ENCODE peak calls at places on chromosomes 1 and 21, in nine cellular contexts. One of them, this sample, is unnamed.

GRCh38 chr1:207958376-207959139 is 47.6 kb upstream of the CD34 start:
- DNase-seq in fibroblast of pulmonary artery: no peak
- DNase-seq in amniotic stem cell: no peak
- DNase-seq in psoas muscle: no peak
- DNase-seq in NCI-H1092 treated with DMSO at 0.1 percent for 48 hours: no peak
- DNase-seq in left ventricle myocardium superior: no peak
- DNase-seq in IMR-90: no peak
- DNase-seq in GM12892: no peak
- DNase-seq in HEK293T: no peak
- DNase-seq in this sample: no peak

GRCh38 chr1:235644693-235645305 is 4.8 kb downstream of the GNG4 start:
- DNase-seq in GM12892: no peak
- DNase-seq in fibroblast of pulmonary artery: no peak
- DNase-seq in NCI-H1092 treated with DMSO at 0.1 percent for 48 hours: no peak
- DNase-seq in amniotic stem cell: no peak
- DNase-seq in psoas muscle: no peak
- DNase-seq in HEK293T: no peak
- DNase-seq in IMR-90: no peak
- DNase-seq in left ventricle myocardium superior: no peak
- DNase-seq in this sample: no peak

GRCh38 chr1:11579506-11579905 is 74.7 kb downstream of the FBXO2 start:
- DNase-seq in left ventricle myocardium superior: no peak
- DNase-seq in psoas muscle: no peak
- DNase-seq in NCI-H1092 treated with DMSO at 0.1 percent for 48 hours: no peak
- DNase-seq in HEK293T: no peak
- DNase-seq in fibroblast of pulmonary artery: no peak
- DNase-seq in IMR-90: no peak
- DNase-seq in amniotic stem cell: no peak
- DNase-seq in GM12892: no peak
- DNase-seq in this sample: no peak

GRCh38 chr1:156705321-156705917 is at the start of gene CRABP2:
- DNase-seq in amniotic stem cell: no peak
- DNase-seq in IMR-90: no peak
- DNase-seq in GM12892: no peak
- DNase-seq in NCI-H1092 treated with DMSO at 0.1 percent for 48 hours: peak; percentile 50
- DNase-seq in left ventricle myocardium superior: peak; percentile 45
- DNase-seq in psoas muscle: peak; percentile 30
- DNase-seq in HEK293T: peak; percentile 68
- DNase-seq in fibroblast of pulmonary artery: no peak
- DNase-seq in this sample: peak; percentile 81

GRCh38 chr1:160205974-160206369 is 788 bp downstream of the PEA15 start:
- DNase-seq in left ventricle myocardium superior: peak; percentile 56
- DNase-seq in NCI-H1092 treated with DMSO at 0.1 percent for 48 hours: no peak
- DNase-seq in fibroblast of pulmonary artery: peak; percentile 45
- DNase-seq in psoas muscle: peak; percentile 53
- DNase-seq in HEK293T: peak; percentile 57
- DNase-seq in IMR-90: peak; percentile 64
- DNase-seq in GM12892: peak; percentile 41
- DNase-seq in amniotic stem cell: peak; percentile 25
- DNase-seq in this sample: no peak

GRCh38 chr21:38631171-38631570 is 132.9 kb upstream of the ERG start:
- DNase-seq in NCI-H1092 treated with DMSO at 0.1 percent for 48 hours: no peak
- DNase-seq in IMR-90: no peak
- DNase-seq in amniotic stem cell: no peak
- DNase-seq in GM12892: no peak
- DNase-seq in left ventricle myocardium superior: no peak
- DNase-seq in fibroblast of pulmonary artery: peak; percentile 18
- DNase-seq in psoas muscle: no peak
- DNase-seq in HEK293T: no peak
- DNase-seq in this sample: no peak

GRCh38 chr1:166905136-166905535 is 29.1 kb upstream of the TADA1 start:
- DNase-seq in fibroblast of pulmonary artery: peak; percentile 3
- DNase-seq in GM12892: no peak
- DNase-seq in left ventricle myocardium superior: no peak
- DNase-seq in amniotic stem cell: no peak
- DNase-seq in HEK293T: no peak
- DNase-seq in IMR-90: no peak
- DNase-seq in NCI-H1092 treated with DMSO at 0.1 percent for 48 hours: no peak
- DNase-seq in psoas muscle: no peak
- DNase-seq in this sample: no peak

GRCh38 chr1:147837129-147837776 is 65.3 kb upstream of the GJA8 start:
- DNase-seq in IMR-90: no peak
- DNase-seq in NCI-H1092 treated with DMSO at 0.1 percent for 48 hours: no peak
- DNase-seq in HEK293T: no peak
- DNase-seq in GM12892: no peak
- DNase-seq in fibroblast of pulmonary artery: no peak
- DNase-seq in amniotic stem cell: no peak
- DNase-seq in psoas muscle: no peak
- DNase-seq in left ventricle myocardium superior: no peak
- DNase-seq in this sample: no peak

GRCh38 chr1:45014403-45015028 is 2.5 kb downstream of the UROD start:
- DNase-seq in amniotic stem cell: peak; percentile 64
- DNase-seq in IMR-90: peak; percentile 88
- DNase-seq in HEK293T: peak; percentile 71
- DNase-seq in GM12892: no peak
- DNase-seq in NCI-H1092 treated with DMSO at 0.1 percent for 48 hours: peak; percentile 80
- DNase-seq in psoas muscle: peak; percentile 69
- DNase-seq in left ventricle myocardium superior: peak; percentile 75
- DNase-seq in fibroblast of pulmonary artery: peak; percentile 93
- DNase-seq in this sample: peak; percentile 57

GRCh38 chr21:43771199-43771675 is 4.9 kb downstream of the CSTB start:
- DNase-seq in fibroblast of pulmonary artery: no peak
- DNase-seq in psoas muscle: no peak
- DNase-seq in amniotic stem cell: no peak
- DNase-seq in GM12892: no peak
- DNase-seq in NCI-H1092 treated with DMSO at 0.1 percent for 48 hours: no peak
- DNase-seq in IMR-90: no peak
- DNase-seq in left ventricle myocardium superior: no peak
- DNase-seq in HEK293T: no peak
- DNase-seq in this sample: no peak

GRCh38 chr21:23131177-23131576 is 2133.0 kb downstream of the NCAM2 start:
- DNase-seq in left ventricle myocardium superior: no peak
- DNase-seq in HEK293T: peak; percentile 6
- DNase-seq in psoas muscle: no peak
- DNase-seq in GM12892: no peak
- DNase-seq in fibroblast of pulmonary artery: no peak
- DNase-seq in amniotic stem cell: no peak
- DNase-seq in IMR-90: no peak
- DNase-seq in NCI-H1092 treated with DMSO at 0.1 percent for 48 hours: no peak
- DNase-seq in this sample: no peak